ENCODE peak calls at places on chromosome 9, in four cellular contexts. O is cardiac muscle cell, B is HuH-7, F is astrocyte of the spinal cord. N is an unnamed sample.

GRCh38 chr9:14205463-14205862 is 108.5 kb downstream of the NFIB start:
- DNase-seq in F (peak), O (peak), B (no peak), N (no peak)

GRCh38 chr9:117092582-117092981 is 322.3 kb downstream of the ASTN2 start:
- DNase-seq in B (no peak), F (peak), O (peak), N (no peak)

GRCh38 chr9:34612788-34613390 is 992 bp upstream of the RPP25L start:
- DNase-seq in B (peak), F (peak), O (peak), N (peak)

GRCh38 chr9:32665101-32665500 is 29.6 kb upstream of the TAF1L start:
- DNase-seq in O (no peak), F (peak), B (no peak), N (no peak)

GRCh38 chr9:128061305-128061704 is 5.8 kb downstream of the NAIF1 start:
- DNase-seq in F (no peak), B (no peak), O (no peak), N (no peak)

GRCh38 chr9:31185831-31186230 is 1198.6 kb upstream of the ACO1 start:
- DNase-seq in F (peak), O (peak), B (no peak), N (no peak)

GRCh38 chr9:28289732-28290131 is 716.5 kb upstream of the C9orf72 start:
- DNase-seq in B (no peak), F (no peak), O (no peak), N (no peak)

GRCh38 chr9:127333326-127334064 is 63.5 kb upstream of the SLC2A8 start:
- DNase-seq in B (peak), F (no peak), O (peak), N (no peak)

GRCh38 chr9:89139450-89139849 is 39.2 kb downstream of the SHC3 start:
- DNase-seq in B (no peak), F (peak), O (peak), N (no peak)

GRCh38 chr9:132412089-132412488 is 2.1 kb downstream of the CFAP77 start:
- DNase-seq in O (peak), F (no peak), B (peak), N (no peak)

GRCh38 chr9:69502671-69503301 is 169.4 kb downstream of the APBA1 start:
- DNase-seq in F (peak), B (no peak), O (peak), N (no peak)

GRCh38 chr9:96620832-96621269 is 1.2 kb upstream of the CDC14B start:
- DNase-seq in B (no peak), F (no peak), O (no peak), N (no peak)

GRCh38 chr9:101397746-101398334 is 578 bp downstream of the MRPL50 start:
- DNase-seq in B (no peak), F (no peak), O (no peak), N (no peak)

GRCh38 chr9:107222020-107222522 is 61.0 kb upstream of the RAD23B start:
- DNase-seq in O (peak), F (peak), B (peak), N (no peak)

GRCh38 chr9:124298646-124299235 is 41.0 kb downstream of the NEK6 start:
- DNase-seq in B (no peak), O (no peak), F (no peak), N (no peak)

GRCh38 chr9:122975196-122975595 is 34.4 kb downstream of the RABGAP1 start:
- DNase-seq in B (no peak), O (no peak), F (no peak), N (no peak)

GRCh38 chr9:80522465-80522864 is 950.7 kb downstream of the TLE4 start:
- DNase-seq in F (no peak), B (no peak), O (no peak), N (no peak)

GRCh38 chr9:99947395-99947794 is 40.9 kb downstream of the STX17 start:
- DNase-seq in B (no peak), O (peak), F (peak), N (no peak)

GRCh38 chr9:86142973-86143372 is 43.6 kb upstream of the GOLM1 start:
- DNase-seq in F (no peak), O (no peak), B (no peak), N (no peak)

GRCh38 chr9:920927-921326 is 55.5 kb upstream of the DMRT3 start:
- DNase-seq in B (no peak), F (no peak), O (no peak), N (no peak)

GRCh38 chr9:138071292-138071691 is 193.7 kb downstream of the CACNA1B start:
- DNase-seq in O (no peak), F (no peak), B (no peak), N (no peak)

GRCh38 chr9:95508968-95509850 is 7.6 kb downstream of the PTCH1 start:
- DNase-seq in F (peak), B (peak), O (peak), N (peak)